ENCODE peak calls at places on chromosomes 12 and 14, in six cellular contexts. One of them, this sample, is unnamed.

GRCh38 chr12:95304673-95305198 is 87.1 kb downstream of the VEZT start:
- DNase-seq in K562: no peak
- DNase-seq in GM12892: no peak
- DNase-seq in H1: no peak
- DNase-seq in HepG2: no peak
- DNase-seq in GM12878: no peak
- DNase-seq in this sample: no peak

GRCh38 chr14:65238456-65238855 is 136.1 kb upstream of the MAX start:
- DNase-seq in K562: no peak
- DNase-seq in GM12892: no peak
- DNase-seq in H1: no peak
- DNase-seq in HepG2: peak
- DNase-seq in GM12878: no peak
- DNase-seq in this sample: no peak

GRCh38 chr12:111034148-111034910 is 114.0 kb upstream of the MYL2 start:
- DNase-seq in K562: no peak
- DNase-seq in GM12892: no peak
- DNase-seq in H1: no peak
- DNase-seq in HepG2: no peak
- DNase-seq in GM12878: no peak
- DNase-seq in this sample: no peak

GRCh38 chr14:82390586-82390985 is 856.9 kb upstream of the SEL1L start:
- DNase-seq in K562: no peak
- DNase-seq in GM12892: no peak
- DNase-seq in H1: no peak
- DNase-seq in HepG2: no peak
- DNase-seq in GM12878: no peak
- DNase-seq in this sample: no peak

GRCh38 chr12:117596968-117597367 is 235.5 kb upstream of the NOS1 start:
- DNase-seq in K562: no peak
- DNase-seq in GM12892: no peak
- DNase-seq in H1: no peak
- DNase-seq in HepG2: no peak
- DNase-seq in GM12878: no peak
- DNase-seq in this sample: no peak

GRCh38 chr12:72228424-72228823 is 43.7 kb upstream of the TRHDE start:
- DNase-seq in K562: no peak
- DNase-seq in GM12892: no peak
- DNase-seq in H1: no peak
- DNase-seq in HepG2: no peak
- DNase-seq in GM12878: no peak
- DNase-seq in this sample: no peak

GRCh38 chr14:34029921-34030334 is 79.1 kb upstream of the EGLN3 start:
- DNase-seq in K562: peak
- DNase-seq in GM12892: no peak
- DNase-seq in H1: no peak
- DNase-seq in HepG2: no peak
- DNase-seq in GM12878: no peak
- DNase-seq in this sample: no peak

GRCh38 chr14:70827366-70828151 is 18.2 kb upstream of the MAP3K9 start:
- DNase-seq in K562: no peak
- DNase-seq in GM12892: no peak
- DNase-seq in H1: no peak
- DNase-seq in HepG2: peak
- DNase-seq in GM12878: no peak
- DNase-seq in this sample: no peak

GRCh38 chr14:79161576-79161975 is 991.4 kb downstream of the NRXN3 start:
- DNase-seq in K562: peak
- DNase-seq in GM12892: no peak
- DNase-seq in H1: peak
- DNase-seq in HepG2: no peak
- DNase-seq in GM12878: no peak
- DNase-seq in this sample: no peak

GRCh38 chr12:34106172-34106571 is 83.9 kb downstream of the ALG10 start:
- DNase-seq in K562: no peak
- DNase-seq in GM12892: no peak
- DNase-seq in H1: no peak
- DNase-seq in HepG2: no peak
- DNase-seq in GM12878: no peak
- DNase-seq in this sample: no peak

GRCh38 chr14:102930138-102930752 is 7.8 kb downstream of the AMN start:
- DNase-seq in K562: no peak
- DNase-seq in GM12892: no peak
- DNase-seq in H1: no peak
- DNase-seq in HepG2: no peak
- DNase-seq in GM12878: no peak
- DNase-seq in this sample: no peak

GRCh38 chr12:26810330-26810729 is 22.7 kb downstream of the ITPR2 start:
- DNase-seq in K562: no peak
- DNase-seq in GM12892: no peak
- DNase-seq in H1: no peak
- DNase-seq in HepG2: no peak
- DNase-seq in GM12878: no peak
- DNase-seq in this sample: no peak

GRCh38 chr14:90534091-90534837 is 137.4 kb downstream of the CALM1 start:
- DNase-seq in K562: peak
- DNase-seq in GM12892: no peak
- DNase-seq in H1: no peak
- DNase-seq in HepG2: no peak
- DNase-seq in GM12878: no peak
- DNase-seq in this sample: no peak

GRCh38 chr12:542290-543113 is 82.8 kb downstream of the B4GALNT3 start:
- DNase-seq in K562: no peak
- DNase-seq in GM12892: no peak
- DNase-seq in H1: no peak
- DNase-seq in HepG2: no peak
- DNase-seq in GM12878: no peak
- DNase-seq in this sample: no peak

GRCh38 chr12:131608740-131609665 is 101.9 kb upstream of the SFSWAP start:
- DNase-seq in K562: peak
- DNase-seq in GM12892: no peak
- DNase-seq in H1: peak
- DNase-seq in HepG2: peak
- DNase-seq in GM12878: no peak
- DNase-seq in this sample: peak

GRCh38 chr12:28883406-28883997 is 265.6 kb upstream of the FAR2 start:
- DNase-seq in K562: peak
- DNase-seq in GM12892: no peak
- DNase-seq in H1: no peak
- DNase-seq in HepG2: no peak
- DNase-seq in GM12878: no peak
- DNase-seq in this sample: no peak

GRCh38 chr14:90388437-90388836 is 8.4 kb upstream of the CALM1 start:
- DNase-seq in K562: peak
- DNase-seq in GM12892: no peak
- DNase-seq in H1: no peak
- DNase-seq in HepG2: no peak
- DNase-seq in GM12878: no peak
- DNase-seq in this sample: no peak

GRCh38 chr12:50275545-50275944 is 7.8 kb downstream of the LIMA1 start:
- DNase-seq in K562: peak
- DNase-seq in GM12892: no peak
- DNase-seq in H1: no peak
- DNase-seq in HepG2: no peak
- DNase-seq in GM12878: no peak
- DNase-seq in this sample: no peak

GRCh38 chr14:24673534-24674203 is 39.7 kb upstream of the GZMB start:
- DNase-seq in K562: no peak
- DNase-seq in GM12892: no peak
- DNase-seq in H1: no peak
- DNase-seq in HepG2: no peak
- DNase-seq in GM12878: peak
- DNase-seq in this sample: no peak

GRCh38 chr12:105457026-105457425 is 126.5 kb downstream of the C12orf75 start:
- DNase-seq in K562: no peak
- DNase-seq in GM12892: no peak
- DNase-seq in H1: no peak
- DNase-seq in HepG2: no peak
- DNase-seq in GM12878: no peak
- DNase-seq in this sample: no peak

GRCh38 chr12:89183985-89184435 is 168.3 kb downstream of the DUSP6 start:
- DNase-seq in K562: no peak
- DNase-seq in GM12892: no peak
- DNase-seq in H1: no peak
- DNase-seq in HepG2: no peak
- DNase-seq in GM12878: no peak
- DNase-seq in this sample: no peak

GRCh38 chr12:118107694-118108093 is 3.9 kb upstream of the VSIG10 start:
- DNase-seq in K562: no peak
- DNase-seq in GM12892: no peak
- DNase-seq in H1: no peak
- DNase-seq in HepG2: peak
- DNase-seq in GM12878: no peak
- DNase-seq in this sample: no peak

GRCh38 chr12:15274561-15274967 is 47.7 kb upstream of the PTPRO start:
- DNase-seq in K562: no peak
- DNase-seq in GM12892: no peak
- DNase-seq in H1: no peak
- DNase-seq in HepG2: no peak
- DNase-seq in GM12878: no peak
- DNase-seq in this sample: no peak

GRCh38 chr14:80133457-80133856 is 77.8 kb downstream of the DIO2 start:
- DNase-seq in K562: no peak
- DNase-seq in GM12892: no peak
- DNase-seq in H1: no peak
- DNase-seq in HepG2: no peak
- DNase-seq in GM12878: no peak
- DNase-seq in this sample: no peak

GRCh38 chr14:22836301-22837058 is at the start of gene MMP14:
- DNase-seq in K562: no peak
- DNase-seq in GM12892: no peak
- DNase-seq in H1: no peak
- DNase-seq in HepG2: no peak
- DNase-seq in GM12878: no peak
- DNase-seq in this sample: no peak

GRCh38 chr12:104604070-104604994 is 147.6 kb downstream of the CHST11 start:
- DNase-seq in K562: peak
- DNase-seq in GM12892: peak
- DNase-seq in H1: peak
- DNase-seq in HepG2: no peak
- DNase-seq in GM12878: peak
- DNase-seq in this sample: peak

DNA sequence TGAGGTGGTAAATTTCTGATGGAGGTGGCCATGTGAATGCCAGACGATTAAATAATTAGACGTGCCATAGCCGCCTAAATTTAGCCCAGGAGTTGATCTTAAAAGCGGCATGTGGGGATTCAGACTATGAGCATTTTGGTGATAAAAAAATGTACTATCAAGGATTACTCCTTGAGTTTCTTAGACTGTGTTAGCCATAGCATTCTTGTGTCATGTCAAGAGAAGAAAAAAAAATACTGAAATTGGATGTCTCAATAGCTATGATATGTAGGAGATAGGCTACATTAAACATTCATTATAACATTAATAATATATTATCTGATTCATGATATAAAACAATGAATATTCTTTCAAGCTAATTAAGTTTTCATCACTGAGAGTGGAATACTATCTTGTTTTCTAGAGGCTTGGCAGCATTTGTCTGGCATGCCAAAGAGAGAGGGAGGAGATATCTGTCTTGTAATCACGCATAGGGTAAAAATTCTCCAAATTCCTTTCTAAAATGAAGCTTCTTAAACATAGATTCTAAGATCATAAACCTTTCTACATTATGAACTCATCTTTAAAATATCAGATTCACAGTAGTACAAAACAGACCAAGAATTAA is 727.0 kb downstream of the C12orf50 start:
- DNase-seq in K562: no peak
- DNase-seq in GM12892: no peak
- DNase-seq in H1: no peak
- DNase-seq in HepG2: no peak
- DNase-seq in GM12878: no peak
- DNase-seq in this sample: no peak
- TF ChIP-seq TAF1 in K562: no peak
- TF ChIP-seq TAF1 in GM12892: no peak
- TF ChIP-seq TAF1 in H1: no peak
- TF ChIP-seq TAF1 in HepG2: no peak
- TF ChIP-seq TAF1 in GM12878: no peak
- TF ChIP-seq TAF1 in this sample: no peak

DNA sequence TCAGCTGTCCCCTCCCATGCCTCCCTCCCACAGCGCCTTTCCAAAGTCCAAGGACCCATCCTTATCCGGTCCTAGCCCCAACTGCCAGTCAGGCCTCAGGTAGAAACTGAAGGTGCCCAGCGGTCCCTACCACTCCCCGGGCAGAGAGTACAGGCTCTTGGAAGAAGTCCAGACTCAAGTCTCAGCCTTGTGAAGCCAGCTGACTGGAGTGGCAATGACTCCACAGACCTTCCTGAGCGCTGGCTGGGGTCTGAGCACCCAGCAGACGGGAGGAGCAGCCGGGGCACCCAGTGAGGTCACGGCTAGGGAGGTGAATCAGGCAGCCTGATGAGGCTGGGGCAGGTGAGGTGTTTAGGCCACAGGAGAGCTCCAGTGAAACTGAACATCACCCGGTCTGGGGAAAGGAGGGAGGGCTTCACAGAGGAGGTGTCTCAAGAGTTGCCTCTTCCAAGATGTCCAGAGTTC is 60.0 kb downstream of the ITPK1 start:
- DNase-seq in K562: no peak
- DNase-seq in GM12892: no peak
- DNase-seq in H1: no peak
- DNase-seq in HepG2: no peak
- DNase-seq in GM12878: no peak
- DNase-seq in this sample: no peak
- TF ChIP-seq POLR2A in K562: no peak
- TF ChIP-seq POLR2A in GM12892: no peak
- TF ChIP-seq POLR2A in H1: no peak
- TF ChIP-seq POLR2A in HepG2: no peak
- TF ChIP-seq POLR2A in GM12878: no peak
- TF ChIP-seq POLR2A in this sample: no peak

GRCh38 chr12:87509233-87509820 is 519.9 kb downstream of the C12orf50 start:
- DNase-seq in K562: no peak
- DNase-seq in GM12892: no peak
- DNase-seq in H1: no peak
- DNase-seq in HepG2: no peak
- DNase-seq in GM12878: no peak
- DNase-seq in this sample: no peak

GRCh38 chr12:87511371-87511770 is 517.8 kb downstream of the C12orf50 start:
- DNase-seq in K562: no peak
- DNase-seq in GM12892: no peak
- DNase-seq in H1: no peak
- DNase-seq in HepG2: no peak
- DNase-seq in GM12878: no peak
- DNase-seq in this sample: no peak
- TF ChIP-seq TAF1 in K562: no peak
- TF ChIP-seq TAF1 in GM12892: no peak
- TF ChIP-seq TAF1 in H1: no peak
- TF ChIP-seq TAF1 in HepG2: no peak
- TF ChIP-seq TAF1 in GM12878: no peak
- TF ChIP-seq TAF1 in this sample: no peak

DNA sequence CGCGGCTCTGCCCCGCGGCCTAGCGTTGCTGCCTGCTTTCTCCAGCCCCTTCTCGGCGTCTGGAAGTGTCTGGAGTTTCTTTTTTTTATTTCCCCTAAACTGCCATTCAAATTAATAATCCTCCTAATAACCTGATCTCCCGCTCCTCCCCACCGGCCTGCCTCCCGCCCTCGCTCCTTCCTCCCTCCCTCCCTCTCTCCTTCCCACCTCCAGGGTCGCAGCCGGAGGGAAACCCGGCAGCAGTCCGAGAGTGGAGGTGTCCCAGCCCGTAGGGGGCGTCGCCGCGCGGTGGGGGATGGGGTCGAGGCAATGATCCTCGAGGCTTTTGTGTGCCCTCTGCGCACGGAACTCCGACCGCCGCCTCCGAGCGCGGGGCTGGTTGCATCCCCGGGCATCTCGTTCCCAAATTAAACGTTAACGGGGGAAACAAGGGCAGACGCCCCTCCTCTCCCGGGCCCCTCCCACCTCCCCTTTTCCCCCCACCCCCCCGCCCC is 1.1 kb upstream of the SOCS2 start:
- DNase-seq in K562: peak
- DNase-seq in GM12892: no peak
- DNase-seq in H1: no peak
- DNase-seq in HepG2: peak
- DNase-seq in GM12878: no peak
- DNase-seq in this sample: peak
- TF ChIP-seq POLR2A in K562: peak
- TF ChIP-seq POLR2A in GM12892: no peak
- TF ChIP-seq POLR2A in H1: no peak
- TF ChIP-seq POLR2A in HepG2: no peak
- TF ChIP-seq POLR2A in GM12878: no peak
- TF ChIP-seq POLR2A in this sample: no peak

This sample was measured in GM12891.